ENCODE peak calls at places on chromosomes 11 and 22, in six cellular contexts. B, R, X, M, D and A are unnamed samples.

GRCh38 chr22:29663230-29663826 is 56.5 kb upstream of the CABP7 start:
- DNase-seq in B (no peak), M (no peak), X (no peak), R (no peak), D (no peak), A (no peak)

GRCh38 chr22:39316440-39317083 is 2.9 kb downstream of the RPL3 start:
- DNase-seq in M (peak; percentile 61), B (peak; percentile 81), D (peak; percentile 56), R (peak; percentile 51), X (peak; percentile 64), A (peak; percentile 84)

GRCh38 chr11:18394928-18395734 is 768 bp downstream of the LDHA start:
- DNase-seq in B (peak; percentile 26), D (peak; percentile 25), M (peak; percentile 12), X (no peak), R (peak; percentile 34), A (no peak)

GRCh38 chr11:44110231-44110679 is 14.8 kb downstream of the EXT2 start:
- DNase-seq in B (peak; percentile 61), M (peak; percentile 21), D (peak; percentile 54), R (peak; percentile 27), X (peak; percentile 27), A (no peak)

GRCh38 chr11:60743058-60743457 is 13.6 kb upstream of the MS4A15 start:
- DNase-seq in B (no peak), R (no peak), D (no peak), X (no peak), M (no peak), A (no peak)

GRCh38 chr11:130469181-130469580 is 20.7 kb downstream of the ADAMTS15 start:
- DNase-seq in M (no peak), R (no peak), B (no peak), X (no peak), D (no peak), A (no peak)

GRCh38 chr11:64885367-64886286 is 7.2 kb upstream of the EHD1 start:
- DNase-seq in B (no peak), R (no peak), D (peak; percentile 46), X (no peak), M (no peak), A (no peak)

GRCh38 chr22:46528121-46528610 is 9.3 kb downstream of the CELSR1 start:
- DNase-seq in B (no peak), R (peak; percentile 68), X (no peak), D (peak; percentile 83), M (no peak), A (no peak)

GRCh38 chr11:61787928-61788491 is 4.4 kb downstream of the TMEM258 start:
- DNase-seq in X (no peak), R (no peak), D (no peak), M (no peak), B (no peak), A (no peak)

GRCh38 chr22:42336527-42337227 is 66.2 kb upstream of the TCF20 start:
- DNase-seq in R (no peak), X (no peak), D (no peak), B (no peak), M (no peak), A (no peak)

GRCh38 chr11:24233041-24233440 is 263.8 kb upstream of the LUZP2 start:
- DNase-seq in B (no peak), X (no peak), D (no peak), M (no peak), R (no peak), A (no peak)

GRCh38 chr11:126416542-126417090 is 61.1 kb downstream of the ST3GAL4 start:
- DNase-seq in R (peak; percentile 83), B (peak; percentile 67), M (peak; percentile 50), X (peak; percentile 37), D (peak; percentile 83), A (peak; percentile 95)

GRCh38 chr11:6647282-6647679 is 8.3 kb downstream of the DCHS1 start:
- DNase-seq in B (no peak), D (no peak), R (no peak), X (no peak), M (no peak), A (peak; percentile 47)

GRCh38 chr11:3123316-3123715 is 41.8 kb downstream of the OSBPL5 start:
- DNase-seq in B (no peak), D (peak; percentile 30), M (no peak), R (peak; percentile 85), X (no peak), A (peak; percentile 86)